ENCODE peak calls at places on chromosomes 12 and 14, in seven cellular contexts. W is HepG2, E is mammary epithelial cell, S is adipocyte, A is endothelial cell of umbilical vein, Y is HCT116, Q is kidney. H is an unnamed sample. For H3K9me3 and H3K4me1, the result is how much of the 10 kb centered on the place peaks cover.

GRCh38 chr12:53192531-53193021 is 11.9 kb upstream of the CSAD start:
- DNase-seq in W (no peak), E (no peak), S (no peak), A (no peak), Y (no peak), Q (no peak), H (no peak)

GRCh38 chr14:72023128-72024042 is 91.2 kb downstream of the RGS6 start:
- DNase-seq in W (no peak), E (peak), S (no peak), A (no peak), Y (peak), Q (no peak), H (no peak)

GRCh38 chr14:61620130-61620946 is 75.0 kb upstream of the HIF1A start:
- DNase-seq in W (peak), E (peak), S (peak), A (peak), Y (no peak), Q (no peak), H (peak)

GRCh38 chr12:52020539-52021336 is 14.0 kb downstream of the TAMALIN start:
- DNase-seq in W (peak), E (no peak), S (peak), A (peak), Y (no peak), Q (peak), H (no peak)

GRCh38 chr14:50599700-50600444 is 39.9 kb downstream of the ATL1 start:
- DNase-seq in W (peak), E (peak), S (peak), A (peak), Y (peak), Q (no peak), H (peak)

GRCh38 chr14:75630695-75631452 is 29.8 kb downstream of the ERG28 start:
- DNase-seq in W (no peak), E (no peak), S (no peak), A (no peak), Y (no peak), Q (no peak), H (no peak)

GRCh38 chr14:77059276-77059934 is 30.9 kb upstream of the IRF2BPL start:
- DNase-seq in W (peak), E (peak), S (peak), A (peak), Y (peak), Q (peak), H (peak)

GRCh38 chr14:64784006-64784405 is 79.8 kb downstream of the PLEKHG3 start:
- DNase-seq in W (no peak), E (no peak), S (no peak), A (no peak), Y (no peak), Q (no peak), H (no peak)

GRCh38 chr14:33282181-33282580 is 343.5 kb downstream of the NPAS3 start:
- DNase-seq in W (no peak), E (no peak), S (no peak), A (no peak), Y (no peak), Q (no peak), H (peak)

GRCh38 chr12:105982022-105982421 is 156.7 kb downstream of the NUAK1 start:
- DNase-seq in W (no peak), E (no peak), S (no peak), A (no peak), Y (no peak), Q (peak), H (no peak)
- H3K9me3 ChIP-seq in W (under half), E (under half), S (under half), A (under half), Y (under half), Q (under half), H (under half)

GRCh38 chr12:122085006-122085405 is 6.5 kb downstream of the MLXIP start:
- DNase-seq in W (no peak), E (no peak), S (no peak), A (no peak), Y (no peak), Q (no peak), H (no peak)
- H3K4me1 ChIP-seq in W (under half), E (under half), S (half or more), A (under half), Y (under half), Q (under half), H (under half)

GRCh38 chr14:103607039-103607668 is 21.9 kb upstream of the KLC1 start:
- DNase-seq in W (no peak), E (peak), S (peak), A (peak), Y (no peak), Q (peak), H (peak)
- H3K9ac ChIP-seq in W (no peak), E (no peak), S (no peak), A (no peak), Y (no peak), Q (no peak), H (no peak)

GRCh38 chr14:86363047-86363446 is 833.1 kb downstream of the FLRT2 start:
- DNase-seq in W (no peak), E (no peak), S (no peak), A (no peak), Y (no peak), Q (no peak), H (no peak)
- H3K9me3 ChIP-seq in W (under half), E (under half), S (under half), A (under half), Y (under half), Q (under half), H (under half)

GRCh38 chr14:101839661-101840060 is 78.2 kb downstream of the PPP2R5C start:
- DNase-seq in W (no peak), E (no peak), S (no peak), A (no peak), Y (no peak), Q (no peak), H (no peak)
- H3K4me1 ChIP-seq in W (under half), E (under half), S (under half), A (under half), Y (under half), Q (under half), H (under half)

H was measured in astrocyte.